ENCODE peak calls at places on chromosome 13, in ten cellular contexts. H is PC-3, Q is PC-9, N is left ventricle myocardium inferior, A is nephron progenitor cell, P is tibial nerve, Z is fibroblast of the aortic adventitia, L is IMR-90, E is fibroblast of mammary gland, I is heart left ventricle. F is an unnamed sample.

GRCh38 chr13:114129649-114130062 is 2.8 kb downstream of the RASA3 start:
- DNase-seq in H (no peak), Q (no peak), N (no peak), A (no peak), P (no peak), Z (no peak), L (no peak), E (no peak), I (no peak), F (no peak)

GRCh38 chr13:101417043-101417406 is 717 bp upstream of the NALCN start:
- DNase-seq in H (peak), Q (peak), N (no peak), A (no peak), P (no peak), Z (peak), L (peak), E (peak), I (no peak), F (no peak)

GRCh38 chr13:104314926-104315535 is 1248.8 kb upstream of the SLC10A2 start:
- DNase-seq in H (peak), Q (peak), N (no peak), A (no peak), P (no peak), Z (peak), L (peak), E (no peak), I (no peak), F (no peak)

GRCh38 chr13:97266328-97266727 is 44.2 kb downstream of the MBNL2 start:
- DNase-seq in H (no peak), Q (no peak), N (no peak), A (no peak), P (no peak), Z (no peak), L (no peak), E (no peak), I (no peak), F (no peak)

GRCh38 chr13:23724196-23724970 is 154.2 kb downstream of the TNFRSF19 start:
- DNase-seq in H (peak), Q (no peak), N (no peak), A (no peak), P (no peak), Z (peak), L (peak), E (peak), I (no peak), F (no peak)

GRCh38 chr13:20825476-20825875 is 51.7 kb upstream of the EEF1AKMT1 start:
- DNase-seq in H (no peak), Q (no peak), N (no peak), A (no peak), P (no peak), Z (peak), L (peak), E (no peak), I (no peak), F (no peak)

GRCh38 chr13:110326263-110326904 is 19.3 kb downstream of the COL4A2 start:
- DNase-seq in H (no peak), Q (no peak), N (no peak), A (no peak), P (no peak), Z (no peak), L (no peak), E (no peak), I (no peak), F (no peak)

GRCh38 chr13:113125506-113126264 is 3.1 kb downstream of the F10 start:
- DNase-seq in H (no peak), Q (no peak), N (no peak), A (no peak), P (no peak), Z (no peak), L (no peak), E (no peak), I (peak), F (peak)

GRCh38 chr13:100753391-100753790 is 78.8 kb upstream of the TMTC4 start:
- DNase-seq in H (no peak), Q (no peak), N (no peak), A (no peak), P (no peak), Z (no peak), L (no peak), E (no peak), I (no peak), F (no peak)

GRCh38 chr13:74820809-74821208 is 661.2 kb downstream of the TBC1D4 start:
- DNase-seq in H (no peak), Q (no peak), N (no peak), A (no peak), P (no peak), Z (no peak), L (no peak), E (no peak), I (no peak), F (no peak)

GRCh38 chr13:54184576-54184975 is 1156.0 kb downstream of the OLFM4 start:
- DNase-seq in H (no peak), Q (no peak), N (no peak), A (no peak), P (no peak), Z (no peak), L (no peak), E (no peak), I (no peak), F (no peak)

GRCh38 chr13:54183728-54184127 is 1155.1 kb downstream of the OLFM4 start:
- DNase-seq in H (no peak), Q (no peak), N (no peak), A (no peak), P (no peak), Z (no peak), L (no peak), E (no peak), I (no peak), F (no peak)

GRCh38 chr13:54187461-54187860 is 1158.8 kb downstream of the OLFM4 start:
- DNase-seq in H (no peak), Q (no peak), N (no peak), A (no peak), P (no peak), Z (no peak), L (no peak), E (no peak), I (no peak), F (no peak)

GRCh38 chr13:54185101-54185500 is 1156.5 kb downstream of the OLFM4 start:
- DNase-seq in H (no peak), Q (no peak), N (no peak), A (no peak), P (no peak), Z (no peak), L (no peak), E (no peak), I (no peak), F (no peak)

GRCh38 chr13:54185785-54186184 is 1157.2 kb downstream of the OLFM4 start:
- DNase-seq in H (peak), Q (peak), N (no peak), A (peak), P (no peak), Z (no peak), L (no peak), E (no peak), I (no peak), F (no peak)
- TF ChIP-seq CTCF in H (peak), Q (peak), N (no peak), A (peak), P (no peak), Z (no peak), L (no peak), E (no peak), I (no peak), F (no peak)

DNA sequence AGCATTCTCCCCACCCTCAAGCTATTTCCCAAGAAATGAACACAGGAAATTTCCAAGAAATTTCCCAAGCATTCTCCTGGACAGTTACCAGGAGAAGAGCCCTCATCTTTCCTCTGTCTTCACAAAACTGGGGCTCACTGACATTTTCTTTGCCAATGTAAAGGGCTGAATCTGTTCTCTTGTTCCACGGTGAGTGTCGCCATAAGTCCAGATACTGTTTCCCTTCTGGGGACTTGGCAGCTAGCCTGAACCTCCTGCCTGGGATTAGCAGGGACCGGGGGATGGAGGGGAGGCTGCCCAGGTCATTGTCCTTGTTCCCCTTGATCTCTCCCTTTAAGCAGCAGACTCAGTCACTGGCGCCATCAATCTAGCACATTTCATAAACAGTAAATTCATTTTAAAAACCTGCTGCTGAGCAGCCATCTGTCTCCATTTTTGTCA is 172.8 kb downstream of the DNAJC15 start:
- DNase-seq in H (no peak), Q (no peak), N (peak), A (no peak), P (no peak), Z (peak), L (peak), E (peak), I (peak), F (peak)
- TF ChIP-seq CTCF in H (no peak), Q (no peak), N (peak), A (no peak), P (no peak), Z (peak), L (no peak), E (peak), I (peak), F (no peak)

GRCh38 chr13:30111810-30112209 is 195.5 kb downstream of the KATNAL1 start:
- DNase-seq in H (no peak), Q (no peak), N (no peak), A (peak), P (no peak), Z (no peak), L (no peak), E (no peak), I (no peak), F (no peak)
- TF ChIP-seq CTCF in H (peak), Q (peak), N (no peak), A (peak), P (no peak), Z (peak), L (peak), E (peak), I (no peak), F (no peak)

GRCh38 chr13:84645196-84646071 is 763.2 kb upstream of the SLITRK1 start:
- DNase-seq in H (no peak), Q (no peak), N (no peak), A (no peak), P (no peak), Z (peak), L (peak), E (peak), I (no peak), F (no peak)

GRCh38 chr13:84651288-84651687 is 769.0 kb upstream of the SLITRK1 start:
- DNase-seq in H (peak), Q (peak), N (no peak), A (no peak), P (no peak), Z (peak), L (peak), E (peak), I (peak), F (no peak)

GRCh38 chr13:84653915-84654534 is 771.8 kb upstream of the SLITRK1 start:
- DNase-seq in H (no peak), Q (no peak), N (peak), A (no peak), P (no peak), Z (no peak), L (no peak), E (no peak), I (peak), F (no peak)

GRCh38 chr13:84649853-84650252 is 767.6 kb upstream of the SLITRK1 start:
- DNase-seq in H (peak), Q (no peak), N (no peak), A (no peak), P (no peak), Z (peak), L (peak), E (peak), I (peak), F (no peak)

GRCh38 chr13:84648069-84648640 is 765.9 kb upstream of the SLITRK1 start:
- DNase-seq in H (peak), Q (no peak), N (no peak), A (no peak), P (no peak), Z (peak), L (no peak), E (peak), I (no peak), F (no peak)
- TF ChIP-seq CTCF in H (peak), Q (peak), N (peak), A (no peak), P (no peak), Z (no peak), L (peak), E (no peak), I (peak), F (no peak)

GRCh38 chr13:26254583-26255102 is 714 bp downstream of the CDK8 start:
- DNase-seq in H (peak), Q (peak), N (peak), A (peak), P (peak), Z (peak), L (peak), E (peak), I (peak), F (peak)
- TF ChIP-seq CTCF in H (no peak), Q (no peak), N (no peak), A (no peak), P (no peak), Z (no peak), L (peak), E (no peak), I (no peak), F (no peak)

GRCh38 chr13:36453518-36453917 is 21.2 kb downstream of the CCNA1 start:
- DNase-seq in H (peak), Q (no peak), N (no peak), A (no peak), P (no peak), Z (peak), L (peak), E (peak), I (no peak), F (no peak)
- TF ChIP-seq CTCF in H (peak), Q (peak), N (peak), A (no peak), P (no peak), Z (peak), L (peak), E (peak), I (peak), F (no peak)